ENCODE peak calls at places on chromosomes 6 and 20, in six cellular contexts. F is uterus, T is IMR-90, Z is body of pancreas, A is ovary, R is HCT116. L is an unnamed sample.

GRCh38 chr6:37826188-37826587 is 6.7 kb downstream of the ZFAND3 start:
- DNase-seq in F (no peak), T (no peak), Z (no peak), A (no peak), R (no peak), L (no peak)

GRCh38 chr20:3603108-3603507 is 60.1 kb downstream of the GFRA4 start:
- DNase-seq in F (no peak), T (no peak), Z (no peak), A (no peak), R (no peak), L (peak; percentile 21)

GRCh38 chr6:37019065-37019450 is 13.6 kb downstream of the FGD2 start:
- DNase-seq in F (no peak), T (no peak), Z (peak; percentile 85), A (no peak), R (no peak), L (no peak)

GRCh38 chr6:11491998-11492397 is 45.6 kb upstream of the TMEM170B start:
- DNase-seq in F (no peak), T (no peak), Z (no peak), A (no peak), R (no peak), L (no peak)

GRCh38 chr6:53770690-53771320 is 24.0 kb upstream of the LRRC1 start:
- DNase-seq in F (no peak), T (peak; percentile 23), Z (no peak), A (no peak), R (no peak), L (no peak)

GRCh38 chr6:131877999-131878789 is 70.4 kb downstream of the ENPP1 start:
- DNase-seq in F (no peak), T (peak; percentile 19), Z (peak; percentile 23), A (no peak), R (no peak), L (no peak)

GRCh38 chr6:143689852-143690251 is 12.1 kb downstream of the PHACTR2 start:
- DNase-seq in F (no peak), T (no peak), Z (no peak), A (no peak), R (no peak), L (no peak)

GRCh38 chr20:33838035-33838864 is 27.1 kb downstream of the CHMP4B start:
- DNase-seq in F (no peak), T (no peak), Z (no peak), A (no peak), R (no peak), L (no peak)

GRCh38 chr20:13211956-13212618 is 9.0 kb upstream of the ISM1 start:
- DNase-seq in F (no peak), T (no peak), Z (no peak), A (no peak), R (no peak), L (no peak)

GRCh38 chr20:57877995-57878394 is 168.2 kb upstream of the PMEPA1 start:
- DNase-seq in F (no peak), T (no peak), Z (no peak), A (no peak), R (no peak), L (no peak)

GRCh38 chr20:9912858-9913434 is 74.1 kb upstream of the PAK5 start:
- DNase-seq in F (peak; percentile 22), T (peak; percentile 42), Z (peak; percentile 48), A (peak; percentile 38), R (peak; percentile 40), L (no peak)

GRCh38 chr6:124947821-124948451 is 14.3 kb upstream of the RNF217 start:
- DNase-seq in F (no peak), T (peak; percentile 54), Z (no peak), A (no peak), R (no peak), L (no peak)

GRCh38 chr6:132596201-132596600 is 6.7 kb upstream of the TAAR5 start:
- DNase-seq in F (no peak), T (no peak), Z (no peak), A (no peak), R (no peak), L (no peak)

GRCh38 chr20:34997171-34997570 is 41.5 kb downstream of the MYH7B start:
- DNase-seq in F (peak; percentile 60), T (peak; percentile 15), Z (no peak), A (peak; percentile 72), R (no peak), L (no peak)

GRCh38 chr6:20564269-20564668 is 30.0 kb downstream of the CDKAL1 start:
- DNase-seq in F (no peak), T (peak; percentile 27), Z (no peak), A (no peak), R (peak; percentile 19), L (no peak)

DNA sequence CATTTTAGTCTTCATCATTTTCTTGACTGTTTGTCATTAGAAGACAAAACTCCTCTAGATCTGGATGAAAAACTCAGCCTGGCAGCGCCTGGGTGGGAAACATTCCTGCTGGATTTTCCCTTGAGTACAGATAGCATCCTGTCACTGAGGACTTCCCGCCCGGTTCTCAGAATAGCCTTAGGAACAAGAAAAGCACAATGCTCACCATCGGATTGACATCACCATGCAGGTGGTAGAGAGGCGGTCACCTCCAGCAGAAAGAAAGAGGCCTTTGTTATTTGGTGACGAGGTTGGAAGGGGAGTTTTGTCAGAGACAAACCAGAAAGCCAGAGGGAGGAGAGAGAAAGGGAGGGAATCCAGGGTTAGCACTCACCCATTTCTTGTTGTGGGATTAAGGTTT is 39.8 kb downstream of the KIF25 start:
- DNase-seq in F (peak; percentile 6), T (no peak), Z (no peak), A (no peak), R (no peak), L (no peak)
- TF ChIP-seq POLR2A in F (no peak), T (no peak), Z (no peak), A (no peak), R (no peak), L (no peak)

GRCh38 chr20:59787186-59787890 is 146.1 kb downstream of the SYCP2 start:
- DNase-seq in F (no peak), T (no peak), Z (no peak), A (no peak), R (no peak), L (peak; percentile 84)
- H3K9me3 ChIP-seq in F (no peaks in the 10 kb centered on the region), T (peaks cover 2% of the 10 kb centered on the region), Z (no peaks in the 10 kb centered on the region), A (no peaks in the 10 kb centered on the region), R (no peaks in the 10 kb centered on the region), L (peaks cover 6% of the 10 kb centered on the region)

DNA sequence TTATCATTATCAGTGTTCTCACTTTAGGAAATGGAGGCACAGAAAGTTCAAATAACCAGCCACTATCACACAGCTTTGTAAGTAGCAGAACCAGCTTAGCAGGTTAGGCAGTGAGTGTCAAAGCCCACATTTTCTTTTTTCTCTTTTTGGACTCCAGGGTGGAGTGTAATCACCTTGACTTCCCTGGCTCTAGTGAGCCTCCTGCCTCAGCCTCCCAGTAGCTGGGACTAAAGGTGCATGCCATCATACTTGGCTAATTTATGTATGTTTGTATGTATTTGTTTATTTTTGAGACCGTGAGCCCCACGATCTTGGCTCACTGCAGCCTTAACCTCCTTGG is 7.8 kb upstream of the NCOA3 start:
- DNase-seq in F (no peak), T (no peak), Z (peak; percentile 40), A (no peak), R (no peak), L (no peak)
- H3K27ac ChIP-seq in F (peak overlapping the region; percentile 58), T (no peak overlapping the region), Z (peak overlapping the region; percentile 68), A (no peak overlapping the region), R (no peak overlapping the region), L (peak overlapping the region; percentile 77)

DNA sequence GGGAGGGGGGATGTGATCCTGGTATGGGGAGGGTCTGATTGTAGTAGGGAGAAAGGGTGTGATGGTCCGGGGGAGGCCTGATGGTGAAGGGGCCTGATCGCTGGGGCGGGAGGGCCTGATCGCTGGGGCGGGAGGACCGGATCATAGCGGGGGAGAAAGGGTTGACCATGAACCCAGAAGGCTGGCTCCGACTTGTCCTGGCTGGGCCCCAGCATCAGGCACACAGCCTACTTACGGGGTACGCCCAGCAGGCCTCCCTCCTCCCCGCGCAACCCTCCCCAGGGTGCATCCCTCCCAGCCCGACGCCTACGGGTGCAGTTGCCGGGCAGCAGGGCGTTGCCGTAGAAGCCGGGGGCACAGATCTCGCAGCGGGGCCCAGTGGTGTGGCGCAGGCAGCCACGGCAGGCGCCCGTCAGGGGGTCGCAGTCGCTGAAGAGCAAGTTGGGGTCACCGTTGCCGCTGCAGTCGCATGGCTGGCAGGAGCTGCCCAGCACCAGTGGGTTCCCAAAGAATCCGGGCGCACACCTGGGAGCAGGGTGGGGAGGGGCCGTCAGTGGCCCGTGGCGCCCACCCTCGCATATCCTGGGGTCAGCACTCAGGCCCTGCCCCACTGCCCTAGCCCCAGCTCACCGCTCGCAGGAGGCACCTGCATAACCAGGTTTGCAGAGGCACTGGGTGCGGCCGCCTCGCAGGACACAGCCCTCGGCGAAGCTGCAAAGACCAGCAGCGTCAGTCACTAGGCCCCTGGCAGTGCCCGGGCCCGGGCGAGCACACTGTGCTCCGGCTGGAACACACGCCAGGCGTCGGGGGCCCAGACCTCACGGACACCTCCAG is 20.6 kb downstream of the ADRM1 start:
- DNase-seq in F (no peak), T (no peak), Z (no peak), A (no peak), R (no peak), L (no peak)
- TF ChIP-seq POLR2A in F (no peak), T (no peak), Z (no peak), A (no peak), R (no peak), L (no peak)

DNA sequence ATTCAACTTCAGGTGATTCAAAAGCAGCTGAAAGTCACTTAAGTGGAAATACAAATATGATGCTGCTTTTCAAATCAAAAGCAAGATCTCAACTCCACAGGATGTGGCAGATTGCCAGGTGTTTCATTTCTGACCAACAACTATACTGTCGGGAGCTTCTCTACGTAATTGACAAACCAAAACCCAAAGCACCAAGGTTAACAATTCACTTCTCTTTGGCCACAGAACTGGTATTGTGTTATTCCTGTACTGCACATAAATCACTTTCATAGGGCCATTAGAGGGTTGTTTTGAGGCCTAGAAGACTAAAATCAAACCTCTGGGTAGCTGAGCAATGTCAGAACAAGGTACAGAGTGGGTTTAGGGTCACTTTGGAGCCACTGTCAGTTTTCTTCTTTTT is 169.7 kb downstream of the HAO1 start:
- DNase-seq in F (no peak), T (no peak), Z (no peak), A (no peak), R (no peak), L (no peak)
- H3K9me3 ChIP-seq in F (no peaks in the 10 kb centered on the region), T (no peaks in the 10 kb centered on the region), Z (no peaks in the 10 kb centered on the region), A (no peaks in the 10 kb centered on the region), R (peaks cover 13% of the 10 kb centered on the region), L (no peaks in the 10 kb centered on the region)

DNA sequence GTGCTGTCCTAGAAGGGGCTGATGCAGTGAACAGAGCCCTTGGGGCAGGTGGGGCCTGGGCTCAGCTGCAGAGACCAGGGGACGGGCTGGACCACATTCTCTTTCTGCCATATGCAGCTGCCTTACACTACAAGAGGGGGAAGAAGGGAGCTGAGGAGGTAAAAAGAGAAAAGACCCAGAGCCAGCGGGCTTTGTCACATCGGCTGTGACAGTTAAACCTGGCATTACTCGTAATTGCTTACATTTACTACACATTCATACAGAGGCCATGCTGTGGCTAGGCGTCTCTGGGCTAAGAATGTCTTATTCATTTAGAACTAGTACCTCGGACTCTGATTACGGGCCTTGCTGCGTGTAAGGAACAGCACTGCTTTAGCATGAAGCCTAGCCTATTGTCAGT is 12.8 kb upstream of the MAS1L start:
- DNase-seq in F (no peak), T (no peak), Z (no peak), A (no peak), R (no peak), L (peak; percentile 75)
- H3K27ac ChIP-seq in F (no peak overlapping the region), T (no peak overlapping the region), Z (no peak overlapping the region), A (no peak overlapping the region), R (no peak overlapping the region), L (no peak overlapping the region)

GRCh38 chr20:44642203-44643153 is 9.0 kb downstream of the ADA start:
- DNase-seq in F (peak; percentile 75), T (peak; percentile 82), Z (peak; percentile 77), A (peak; percentile 55), R (no peak), L (no peak)
- TF ChIP-seq POLR2A in F (no peak), T (no peak), Z (peak; percentile 53), A (no peak), R (no peak), L (no peak)

L was measured in esophagus muscularis mucosa.